ENCODE peak calls at places on chromosomes 16 and 17, in nine cellular contexts. A is HCT116, K is spleen, P is breast epithelium, G is stomach, B is sigmoid colon, W is H1, R is prostate gland, H is HepG2. J is an unnamed sample.
A peak's percentile ranks its signal among the peaks of the same experiment; 100 is the strongest.

GRCh38 chr17:20955437-20956323 is 87.1 kb downstream of the USP22 start:
- DNase-seq in W (no peak), A (no peak), R (peak; percentile 34), B (peak; percentile 81), P (no peak), G (no peak), K (no peak), H (peak; percentile 4), J (no peak)

GRCh38 chr17:74206332-74206818 is 2.9 kb downstream of the RPL38 start:
- DNase-seq in K (no peak), G (no peak), W (no peak), B (no peak), H (no peak), R (no peak), P (no peak), A (no peak), J (no peak)

GRCh38 chr16:70396209-70396904 is 42.5 kb downstream of the ST3GAL2 start:
- DNase-seq in P (no peak), K (no peak), H (no peak), W (no peak), R (no peak), A (no peak), B (no peak), G (no peak), J (no peak)

GRCh38 chr16:77214411-77215138 is 15.4 kb downstream of the SYCE1L start:
- DNase-seq in G (no peak), W (no peak), P (no peak), B (no peak), K (no peak), A (no peak), R (no peak), H (no peak), J (no peak)

GRCh38 chr17:49217651-49218413 is 7.3 kb downstream of the ABI3 start:
- DNase-seq in W (no peak), B (peak; percentile 75), A (no peak), P (no peak), G (peak; percentile 49), H (no peak), R (peak; percentile 14), K (peak; percentile 93), J (peak; percentile 66)

GRCh38 chr17:79281803-79282202 is 207.2 kb downstream of the ENGASE start:
- DNase-seq in A (no peak), B (no peak), R (no peak), K (no peak), G (no peak), P (no peak), H (peak; percentile 17), W (no peak), J (no peak)

GRCh38 chr16:53529529-53529928 is 26.5 kb upstream of the AKTIP start:
- DNase-seq in A (no peak), W (no peak), B (no peak), P (no peak), H (no peak), K (no peak), G (no peak), R (no peak), J (no peak)

GRCh38 chr16:52912565-52913173 is 140.0 kb downstream of the CHD9NB start:
- DNase-seq in K (no peak), H (peak; percentile 78), R (peak; percentile 56), W (peak; percentile 82), B (no peak), G (peak; percentile 85), P (peak; percentile 64), A (peak; percentile 55), J (peak; percentile 75)

GRCh38 chr16:87829123-87829980 is 40.0 kb downstream of the SLC7A5 start:
- DNase-seq in G (no peak), K (no peak), W (no peak), A (no peak), B (no peak), H (no peak), R (no peak), P (no peak), J (no peak)

GRCh38 chr16:87828071-87828971 is 41.0 kb downstream of the SLC7A5 start:
- DNase-seq in P (no peak), B (no peak), R (no peak), H (no peak), A (no peak), W (no peak), K (no peak), G (peak; percentile 86), J (no peak)

GRCh38 chr16:87831421-87832136 is 37.7 kb downstream of the SLC7A5 start:
- DNase-seq in H (no peak), A (no peak), P (no peak), R (no peak), B (no peak), W (no peak), G (no peak), K (no peak), J (no peak)

GRCh38 chr16:87830673-87831420 is 38.5 kb downstream of the SLC7A5 start:
- DNase-seq in A (no peak), W (no peak), R (no peak), P (no peak), G (no peak), H (no peak), B (no peak), K (no peak), J (no peak)

DNA sequence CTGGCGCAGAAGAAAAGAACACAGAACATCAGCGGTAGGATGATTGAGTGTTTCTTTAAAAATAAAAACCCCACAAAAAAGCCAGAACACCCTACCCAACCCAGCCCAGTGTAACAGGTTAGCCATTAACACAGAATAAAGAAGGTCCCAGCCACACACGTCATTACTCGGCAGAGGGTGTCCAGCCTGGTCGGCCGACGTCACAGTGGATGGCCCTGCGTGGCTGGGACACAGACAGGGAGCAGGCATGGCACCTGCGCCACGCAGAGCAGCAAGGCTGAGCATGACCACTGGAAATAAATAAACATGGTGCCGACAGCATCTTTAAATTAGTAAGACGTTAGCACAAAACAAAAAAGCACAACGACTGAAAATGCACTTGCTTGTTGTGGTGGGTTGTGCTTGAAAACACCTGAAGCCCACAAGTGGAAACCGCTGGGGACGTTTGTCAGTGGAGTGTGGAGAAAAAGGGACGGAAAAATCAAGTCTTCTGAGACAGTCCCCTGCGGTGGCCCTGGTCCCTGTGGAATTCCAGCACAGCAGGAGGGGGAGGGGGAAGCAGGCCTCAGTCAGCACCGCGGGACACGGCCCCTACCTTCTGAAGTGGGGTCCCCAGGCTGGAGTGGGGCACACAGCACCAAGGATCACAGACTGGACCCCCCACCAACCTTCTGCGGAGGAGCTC is 39.2 kb downstream of the SLC7A5 start:
- DNase-seq in B (no peak), G (no peak), R (no peak), P (no peak), H (no peak), W (no peak), A (no peak), K (no peak), J (no peak)
- TF ChIP-seq POLR2AphosphoS5 in B (no peak), G (no peak), R (no peak), P (no peak), H (no peak), W (no peak), A (peak; percentile 39), K (no peak), J (no peak)

DNA sequence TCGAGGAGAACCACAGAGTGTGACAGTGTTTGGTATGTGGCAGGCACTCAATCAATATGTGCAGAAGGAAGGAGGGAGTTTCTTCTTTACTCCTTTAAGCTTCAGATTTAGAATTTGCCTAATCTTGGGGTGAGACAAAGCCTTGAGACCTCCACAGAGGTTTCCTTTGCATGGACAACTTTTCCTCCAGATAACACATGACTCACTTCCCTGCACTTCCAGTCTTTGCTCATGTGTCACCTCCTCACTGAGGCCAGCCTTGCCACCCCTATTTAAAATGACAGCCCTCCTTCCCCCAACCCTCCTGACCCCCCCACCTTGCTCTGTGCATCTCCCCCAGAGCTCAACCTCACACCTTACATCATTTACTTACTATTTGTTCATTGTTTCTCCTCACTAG is 17.4 kb upstream of the NOS2 start:
- DNase-seq in H (no peak), K (no peak), A (no peak), B (no peak), G (no peak), P (no peak), R (no peak), W (no peak), J (no peak)
- TF ChIP-seq POLR2A in H (no peak), K (no peak), A (no peak), B (no peak), G (no peak), P (no peak), R (no peak), W (no peak), J (no peak)

GRCh38 chr16:4373356-4373908 is 1.8 kb downstream of the VASN start:
- DNase-seq in K (peak; percentile 70), H (no peak), W (no peak), P (no peak), A (no peak), G (no peak), B (no peak), R (no peak), J (no peak)

GRCh38 chr16:4372315-4372577 is 598 bp downstream of the VASN start:
- DNase-seq in W (no peak), H (no peak), G (no peak), P (no peak), B (no peak), K (no peak), R (no peak), A (no peak), J (no peak)

GRCh38 chr16:4372578-4373355 is 1.1 kb downstream of the VASN start:
- DNase-seq in H (peak; percentile 86), G (peak; percentile 54), W (no peak), R (no peak), A (no peak), K (peak; percentile 71), P (no peak), B (peak; percentile 87), J (no peak)

GRCh38 chr16:4375717-4376116 is 4.1 kb downstream of the VASN start:
- DNase-seq in A (no peak), R (no peak), K (no peak), G (no peak), H (no peak), B (no peak), P (no peak), W (no peak), J (no peak)

DNA sequence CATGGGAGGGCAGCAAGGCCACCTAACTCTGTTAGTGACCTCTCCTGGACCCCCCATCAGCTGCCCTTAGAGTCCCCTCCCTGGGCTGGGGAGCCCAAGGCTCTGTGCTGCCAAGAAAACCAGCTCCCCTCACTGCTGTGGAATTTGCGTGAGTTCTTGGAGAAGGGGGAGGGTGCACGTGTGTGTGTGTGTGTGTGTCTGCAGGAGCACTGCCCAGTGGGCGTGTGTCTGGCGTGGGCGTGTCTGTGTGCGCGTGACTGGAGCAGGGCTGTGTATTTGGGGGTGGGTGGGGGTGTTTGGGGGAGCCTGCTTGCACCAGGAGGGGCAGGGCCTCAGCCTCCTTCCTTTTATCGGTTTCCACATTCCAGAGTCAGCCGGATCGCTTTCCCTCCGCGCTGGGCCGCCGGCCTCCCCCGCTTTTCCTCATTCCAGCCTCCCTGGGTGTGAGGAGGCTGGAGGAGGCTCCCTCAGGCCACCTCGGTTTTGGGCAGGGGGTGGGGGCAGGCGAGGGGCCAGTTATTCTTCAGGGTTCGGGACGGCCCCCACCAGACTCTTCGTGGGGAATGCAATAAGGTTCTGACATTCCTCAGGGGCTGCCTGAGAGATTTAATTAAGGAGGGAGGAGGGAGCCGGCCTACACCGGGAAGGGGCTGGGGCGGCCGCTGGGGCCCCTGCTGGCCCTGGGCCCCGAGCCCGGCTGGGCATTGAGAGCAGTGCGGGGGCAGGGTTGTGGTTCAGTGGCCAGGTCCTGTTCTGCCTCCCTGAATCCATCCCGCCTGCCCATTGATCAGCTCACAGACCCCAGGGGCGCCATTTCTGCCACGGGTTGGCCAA is 2.5 kb downstream of the VASN start:
- DNase-seq in H (no peak), P (no peak), K (peak; percentile 72), R (peak; percentile 70), A (no peak), G (peak; percentile 83), W (no peak), B (peak; percentile 95), J (peak; percentile 64)
- H3K4me1 ChIP-seq in H (peaks cover 86% of the 10 kb centered on the region), P (peaks cover 80% of the 10 kb centered on the region), K (peaks cover 37% of the 10 kb centered on the region), R (peaks cover 38% of the 10 kb centered on the region), A (peaks cover 76% of the 10 kb centered on the region), G (peaks cover 95% of the 10 kb centered on the region), W (peaks cover 50% of the 10 kb centered on the region), B (peaks cover 80% of the 10 kb centered on the region), J (peaks cover 27% of the 10 kb centered on the region)

DNA sequence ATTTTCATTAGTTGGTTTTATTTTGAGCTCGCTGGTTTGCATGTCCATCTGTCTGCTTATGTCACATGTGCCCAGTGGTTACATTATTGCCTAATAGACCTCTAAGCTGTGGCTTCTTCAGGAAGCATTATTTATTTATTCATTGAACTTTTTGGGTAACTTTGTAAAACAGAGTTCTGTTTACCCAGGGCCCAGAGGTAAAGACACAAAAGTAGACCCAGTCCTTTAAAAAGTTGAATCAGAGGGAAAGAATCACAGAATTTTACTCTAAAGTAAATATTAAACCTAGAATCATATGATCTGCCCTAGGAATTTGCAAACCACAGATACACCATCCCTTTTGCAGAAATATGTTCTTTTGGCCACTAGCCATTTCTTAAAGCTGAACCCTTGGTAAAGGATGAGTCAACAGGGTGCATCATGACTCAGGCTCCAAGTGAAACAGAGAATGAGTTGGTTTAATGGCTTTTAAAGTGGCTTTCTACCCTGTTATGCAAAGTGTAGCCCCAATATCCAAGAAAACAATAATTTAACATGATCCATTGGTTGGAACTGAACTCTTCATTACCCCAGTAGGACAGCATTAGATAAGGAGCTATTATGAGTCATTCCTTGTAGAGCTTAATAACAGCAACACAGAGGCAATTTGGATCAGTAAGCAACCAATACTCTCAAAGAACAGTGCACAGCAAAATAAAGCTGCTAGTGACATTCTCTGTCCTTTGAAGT is 236.3 kb downstream of the KCNJ2 start:
- DNase-seq in R (no peak), A (peak; percentile 4), H (no peak), B (no peak), P (no peak), K (no peak), G (no peak), W (no peak), J (no peak)
- TF ChIP-seq POLR2AphosphoS5 in R (no peak), A (no peak), H (no peak), B (no peak), P (no peak), K (no peak), G (no peak), W (no peak), J (no peak)